ENCODE peak calls at places on chromosomes 12 and 14, in nine cellular contexts. P, R, V, G, H, L, I, W and Y are unnamed samples. For H3K36me3, the result is how much of the 10 kb centered on the place peaks cover.

GRCh38 chr12:197347-197746 is 16.6 kb downstream of the SLC6A12 start:
- DNase-seq in P (no peak), R (no peak), V (no peak), G (no peak), H (no peak), L (no peak), I (no peak), W (no peak), Y (no peak)

GRCh38 chr14:99257122-99257672 is 14.8 kb downstream of the BCL11B start:
- DNase-seq in P (no peak), R (no peak), V (no peak), G (no peak), H (no peak), L (no peak), I (no peak), W (no peak), Y (no peak)

GRCh38 chr12:59583003-59583712 is 12.7 kb upstream of the SLC16A7 start:
- DNase-seq in P (no peak), R (no peak), V (no peak), G (no peak), H (no peak), L (no peak), I (no peak), W (no peak), Y (no peak)

GRCh38 chr14:39880106-39880695 is 448.0 kb upstream of the FBXO33 start:
- DNase-seq in P (no peak), R (no peak), V (no peak), G (no peak), H (no peak), L (no peak), I (no peak), W (no peak), Y (no peak)

GRCh38 chr14:49463146-49463545 is 123.0 kb downstream of the RPS29 start:
- DNase-seq in P (no peak), R (no peak), V (no peak), G (no peak), H (no peak), L (no peak), I (no peak), W (no peak), Y (no peak)

GRCh38 chr12:123076604-123077297 is 74.1 kb downstream of the PITPNM2 start:
- DNase-seq in P (no peak), R (peak), V (no peak), G (no peak), H (no peak), L (no peak), I (no peak), W (no peak), Y (no peak)

GRCh38 chr12:51818567-51819300 is 29.8 kb downstream of the FIGNL2 start:
- DNase-seq in P (no peak), R (no peak), V (no peak), G (peak), H (no peak), L (peak), I (peak), W (no peak), Y (no peak)

GRCh38 chr12:29771786-29772185 is 12.0 kb downstream of the TMTC1 start:
- DNase-seq in P (no peak), R (no peak), V (no peak), G (no peak), H (no peak), L (no peak), I (no peak), W (no peak), Y (no peak)

GRCh38 chr12:112855375-112855774 is 51.4 kb upstream of the OAS1 start:
- DNase-seq in P (no peak), R (no peak), V (no peak), G (no peak), H (no peak), L (no peak), I (no peak), W (no peak), Y (peak)

GRCh38 chr12:110335481-110336045 is 54.5 kb downstream of the ATP2A2 start:
- DNase-seq in P (no peak), R (no peak), V (no peak), G (no peak), H (no peak), L (no peak), I (no peak), W (no peak), Y (no peak)
- H3K36me3 ChIP-seq in P (under half), R (half or more), V (under half), G (under half), H (under half), L (half or more), I (half or more), W (under half), Y (half or more)

GRCh38 chr14:51554339-51554920 is 97.3 kb upstream of the FRMD6 start:
- DNase-seq in P (no peak), R (no peak), V (no peak), G (no peak), H (no peak), L (no peak), I (peak), W (no peak), Y (no peak)

GRCh38 chr14:51552275-51552674 is 99.4 kb upstream of the FRMD6 start:
- DNase-seq in P (no peak), R (no peak), V (no peak), G (no peak), H (no peak), L (no peak), I (no peak), W (no peak), Y (peak)

GRCh38 chr14:51552768-51553426 is 98.8 kb upstream of the FRMD6 start:
- DNase-seq in P (peak), R (no peak), V (no peak), G (no peak), H (no peak), L (no peak), I (no peak), W (peak), Y (peak)

DNA sequence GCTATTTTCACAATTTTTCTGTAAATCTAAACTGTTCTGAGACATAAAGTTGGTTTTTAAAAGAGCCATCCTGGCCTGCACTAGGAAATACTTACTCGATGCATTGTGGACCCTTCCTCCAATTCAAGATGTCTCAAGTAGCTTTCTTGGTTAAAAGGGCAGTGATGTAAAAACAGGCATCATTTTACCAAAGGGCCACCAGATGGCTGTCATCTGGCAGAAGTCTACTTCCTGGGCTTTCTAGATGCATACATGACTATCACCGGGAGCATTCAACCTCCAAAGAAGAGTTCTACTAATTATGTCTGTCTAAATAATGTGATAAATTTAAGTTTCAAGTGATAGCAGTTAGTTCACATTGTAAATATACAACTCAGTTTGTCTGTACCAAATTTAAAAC is 96.8 kb upstream of the FRMD6 start:
- DNase-seq in P (no peak), R (no peak), V (no peak), G (no peak), H (no peak), L (no peak), I (peak), W (no peak), Y (peak)
- TF ChIP-seq CTCF in P (no peak), R (no peak), V (no peak), G (no peak), H (no peak), L (no peak), I (no peak), W (no peak), Y (peak)

DNA sequence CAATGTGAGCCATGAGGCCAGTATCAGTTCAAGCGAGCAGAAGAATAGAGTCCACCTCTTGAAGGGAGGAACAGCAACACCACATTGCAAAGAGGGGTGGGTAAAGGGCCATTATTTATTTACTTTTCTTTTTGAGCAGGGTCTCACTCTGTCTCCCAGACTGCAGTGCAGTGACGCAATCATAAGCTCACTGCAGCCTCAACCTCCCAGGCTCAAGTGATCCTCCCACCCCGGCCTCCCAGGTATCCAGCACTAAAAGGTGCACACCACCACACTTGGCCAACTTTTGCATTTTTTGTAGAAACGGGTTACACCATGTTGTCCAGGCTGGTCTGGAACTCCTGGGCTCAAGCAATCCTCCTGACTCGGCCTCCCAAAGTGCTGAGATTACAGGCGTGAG is 42.9 kb upstream of the CIT start:
- DNase-seq in P (no peak), R (no peak), V (no peak), G (no peak), H (no peak), L (no peak), I (no peak), W (no peak), Y (no peak)
- H3K36me3 ChIP-seq in P (under half), R (under half), V (under half), G (under half), H (under half), L (under half), I (under half), W (under half), Y (under half)

DNA sequence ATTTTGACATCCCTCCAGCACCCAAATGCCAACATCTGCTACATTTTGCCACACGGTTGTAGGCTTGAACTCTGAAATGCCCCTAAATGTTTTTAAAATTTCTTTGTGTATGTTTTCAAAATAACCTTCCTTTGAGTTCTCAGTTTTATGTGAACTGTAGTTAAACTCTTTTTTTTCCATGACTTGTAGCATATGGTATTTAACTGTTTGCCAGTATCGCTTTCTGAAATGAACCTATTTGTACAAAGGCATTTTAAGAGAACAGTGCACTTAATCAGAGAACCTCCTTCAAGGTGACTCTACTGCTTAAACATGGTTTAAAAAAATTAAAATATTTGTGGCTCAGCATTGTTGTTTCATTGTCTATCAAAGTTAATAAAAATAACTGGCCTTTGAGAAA is 61.5 kb downstream of the PDE3A start:
- DNase-seq in P (no peak), R (no peak), V (no peak), G (no peak), H (no peak), L (no peak), I (no peak), W (no peak), Y (no peak)
- TF ChIP-seq CTCF in P (no peak), R (no peak), V (no peak), G (no peak), H (no peak), L (no peak), I (no peak), W (no peak), Y (no peak)

GRCh38 chr12:33472299-33472698 is 32.7 kb upstream of the SYT10 start:
- DNase-seq in P (no peak), R (no peak), V (no peak), G (no peak), H (no peak), L (no peak), I (no peak), W (no peak), Y (no peak)
- H3K36me3 ChIP-seq in P (under half), R (under half), V (under half), G (under half), H (under half), L (under half), I (under half), W (under half), Y (under half)

DNA sequence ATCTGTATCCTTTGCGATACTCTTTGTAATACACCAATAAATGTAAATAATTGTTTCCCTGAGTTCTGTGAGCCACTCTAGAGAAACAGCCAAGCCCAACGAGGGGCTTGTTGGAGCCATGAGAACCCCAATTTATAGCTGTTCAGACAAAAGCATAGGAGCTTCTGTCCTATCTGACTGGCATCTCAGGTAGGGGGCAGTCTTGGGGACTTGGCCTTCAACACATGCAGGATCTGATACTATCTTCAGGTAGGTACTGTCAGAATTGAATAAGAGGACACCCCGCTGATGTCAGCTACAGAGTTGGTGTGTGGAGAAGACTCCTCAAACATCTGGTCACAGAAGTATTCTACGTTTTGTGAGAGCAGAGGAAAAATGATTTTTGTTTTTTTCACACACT is 25.3 kb downstream of the TXNDC16 start:
- DNase-seq in P (no peak), R (no peak), V (no peak), G (no peak), H (no peak), L (no peak), I (no peak), W (no peak), Y (no peak)
- TF ChIP-seq CTCF in P (no peak), R (no peak), V (no peak), G (no peak), H (no peak), L (no peak), I (no peak), W (no peak), Y (no peak)